ENCODE peak calls at places on chromosomes 2 and 18, in six cellular contexts. M is fibroblast of pulmonary artery, N is OCI-LY7, L is tibial artery, R is Peyer's patch, F is colonic mucosa. O is an unnamed sample.

GRCh38 chr18:1928711-1929110 is 642.6 kb downstream of the METTL4 start:
- DNase-seq in M (no peak), N (no peak), L (no peak), R (no peak), F (no peak), O (no peak)

GRCh38 chr2:231672617-231673347 is 35.5 kb upstream of the PTMA start:
- DNase-seq in M (peak; percentile 53), N (peak; percentile 99), L (no peak), R (peak; percentile 89), F (peak; percentile 89), O (no peak)

GRCh38 chr2:239727776-239728600 is 297.2 kb downstream of the NDUFA10 start:
- DNase-seq in M (no peak), N (no peak), L (peak; percentile 23), R (no peak), F (no peak), O (no peak)

GRCh38 chr18:59848002-59848401 is 51.8 kb upstream of the PMAIP1 start:
- DNase-seq in M (no peak), N (peak; percentile 71), L (no peak), R (no peak), F (no peak), O (no peak)

GRCh38 chr2:113173563-113174368 is at the start of gene PSD4:
- DNase-seq in M (no peak), N (peak; percentile 91), L (peak; percentile 47), R (peak; percentile 93), F (peak; percentile 56), O (no peak)

GRCh38 chr2:223027442-223027841 is 24.5 kb upstream of the KCNE4 start:
- DNase-seq in M (peak; percentile 69), N (no peak), L (no peak), R (no peak), F (no peak), O (peak; percentile 81)

GRCh38 chr2:28661589-28662001 is 90.0 kb upstream of the PPP1CB start:
- DNase-seq in M (peak; percentile 98), N (no peak), L (peak; percentile 84), R (no peak), F (peak; percentile 85), O (peak; percentile 98)

GRCh38 chr2:104769096-104769495 is 84.8 kb upstream of the POU3F3 start:
- DNase-seq in M (peak; percentile 56), N (no peak), L (no peak), R (no peak), F (no peak), O (peak; percentile 24)

GRCh38 chr2:136386046-136386445 is 268.1 kb upstream of the CXCR4 start:
- DNase-seq in M (no peak), N (no peak), L (no peak), R (no peak), F (no peak), O (peak; percentile 51)

DNA sequence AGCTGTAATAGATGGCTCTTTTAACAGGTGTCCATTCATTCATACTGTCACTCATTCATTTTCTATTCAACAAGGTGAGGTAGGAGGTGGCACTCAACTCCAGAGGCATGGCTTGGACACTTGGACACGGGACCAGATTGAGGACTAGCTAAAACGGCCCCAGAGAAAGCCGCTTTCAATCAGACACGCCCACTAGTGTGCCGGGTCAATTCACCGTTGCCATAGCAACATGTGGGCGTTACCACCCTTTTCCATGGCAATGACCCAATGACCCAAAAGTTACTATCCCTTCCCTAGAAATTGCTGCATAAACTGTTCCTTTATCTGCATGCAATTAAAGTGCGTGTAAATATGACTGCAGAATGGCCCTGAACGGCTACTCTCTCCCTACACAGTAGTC is 49.2 kb upstream of the LGALSL start:
- DNase-seq in M (peak; percentile 65), N (no peak), L (peak; percentile 23), R (no peak), F (peak; percentile 93), O (peak; percentile 42)
- H3K4me3 ChIP-seq in M (no peak overlapping the region), N (no peak overlapping the region), L (no peak overlapping the region), R (no peak overlapping the region), F (no peak overlapping the region), O (no peak overlapping the region)

GRCh38 chr2:126657636-126658315 is 1.8 kb downstream of the GYPC start:
- DNase-seq in M (peak; percentile 98), N (peak; percentile 90), L (peak; percentile 79), R (peak; percentile 84), F (peak; percentile 57), O (peak; percentile 99)
- TF ChIP-seq CTCF in M (no peak), N (no peak), L (peak; percentile 20), R (no peak), F (no peak), O (peak; percentile 22)

GRCh38 chr2:173016451-173016850 is 59.2 kb upstream of the MAP3K20 start:
- DNase-seq in M (no peak), N (no peak), L (no peak), R (no peak), F (no peak), O (no peak)
- H3K4me3 ChIP-seq in M (no peak overlapping the region), N (no peak overlapping the region), L (no peak overlapping the region), R (no peak overlapping the region), F (no peak overlapping the region), O (no peak overlapping the region)

GRCh38 chr2:21118302-21118920 is 5.4 kb upstream of the TDRD15 start:
- DNase-seq in M (peak; percentile 19), N (peak; percentile 57), L (peak; percentile 43), R (no peak), F (peak; percentile 26), O (peak; percentile 2)
- TF ChIP-seq CTCF in M (peak; percentile 34), N (peak; percentile 85), L (peak; percentile 61), R (peak; percentile 39), F (peak; percentile 33), O (no peak)

DNA sequence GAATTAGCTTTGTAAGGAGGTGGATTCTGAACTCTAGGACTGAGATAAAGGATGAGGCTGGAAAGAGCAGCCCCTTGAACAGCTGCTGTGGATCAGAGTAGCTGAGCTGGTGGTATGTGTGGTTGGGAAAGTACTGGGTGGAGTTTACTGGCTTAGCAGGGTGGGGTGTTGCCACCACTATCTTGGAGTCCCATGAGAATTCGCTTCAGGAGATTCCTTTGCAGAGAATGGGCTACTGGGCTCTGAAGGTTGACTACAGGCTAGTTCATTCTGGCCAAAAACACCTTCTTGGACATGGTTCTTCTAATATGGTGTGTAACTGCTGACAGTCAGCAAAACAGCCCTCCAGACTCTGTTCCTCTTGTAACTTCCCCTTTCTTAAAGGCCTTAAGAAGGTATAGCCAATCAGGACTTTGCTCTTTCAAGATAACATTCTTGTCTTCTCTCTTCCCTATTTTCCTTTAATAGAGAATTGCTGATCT is 52.7 kb downstream of the TET3 start:
- DNase-seq in M (peak; percentile 73), N (peak; percentile 74), L (no peak), R (no peak), F (no peak), O (peak; percentile 86)
- H3K4me3 ChIP-seq in M (no peak overlapping the region), N (peak overlapping the region; percentile 3), L (no peak overlapping the region), R (no peak overlapping the region), F (no peak overlapping the region), O (no peak overlapping the region)

DNA sequence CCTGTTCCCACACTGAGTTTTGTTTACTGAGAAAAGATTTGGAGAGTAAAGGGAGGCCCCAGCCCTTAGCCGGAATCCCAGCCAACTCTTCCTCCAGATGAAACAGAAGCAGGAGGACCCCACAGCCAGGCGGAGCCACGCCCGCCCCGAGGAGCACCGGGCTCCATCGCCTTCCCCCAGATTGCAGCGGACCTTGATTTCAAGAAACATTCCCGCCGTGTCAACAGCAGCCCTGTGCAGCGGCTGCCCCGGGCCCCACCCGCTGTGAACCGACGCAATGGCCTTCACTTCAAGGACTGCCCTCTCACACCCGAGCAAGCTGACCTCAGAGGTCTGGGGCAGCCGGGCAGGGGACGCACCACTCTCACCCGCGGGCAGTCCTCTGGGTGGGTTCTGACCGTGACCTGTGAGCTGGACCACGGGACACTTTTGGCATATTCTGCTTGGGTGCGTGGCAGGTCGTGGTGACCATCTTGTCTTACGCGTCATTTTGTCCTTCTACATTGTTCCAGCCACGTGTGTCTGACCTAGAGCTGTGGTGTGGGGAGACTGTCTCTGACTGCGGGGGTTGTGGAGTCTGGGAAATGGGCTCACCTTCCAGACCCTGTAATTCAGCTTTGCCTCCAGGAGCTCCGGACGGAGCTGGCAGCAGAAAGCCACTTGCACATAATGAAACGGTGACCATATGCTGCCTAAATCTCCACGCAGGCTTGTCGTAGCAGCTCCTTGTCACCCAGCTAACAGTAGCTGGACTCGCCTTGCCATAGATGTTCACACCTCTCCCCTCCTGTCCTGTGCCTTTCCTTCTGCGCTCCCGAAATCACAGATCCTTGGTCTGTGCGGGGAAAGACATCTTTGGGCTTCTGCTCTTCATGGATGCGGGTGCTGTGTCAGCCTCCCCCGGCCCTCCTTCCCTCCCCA is 32.0 kb upstream of the INHBB start:
- DNase-seq in M (no peak), N (no peak), L (no peak), R (no peak), F (peak; percentile 27), O (no peak)
- TF ChIP-seq CTCF in M (no peak), N (no peak), L (no peak), R (no peak), F (no peak), O (no peak)